ENCODE peak calls at places on chromosomes 5 and 9, in eight cellular contexts. One of them, this sample, is unnamed.

GRCh38 chr5:88021141-88021540 is 247.5 kb downstream of the TMEM161B start:
- DNase-seq in astrocyte of the spinal cord: no peak
- DNase-seq in adrenal gland: no peak
- DNase-seq in cardiac fibroblast: no peak
- DNase-seq in AG10803: no peak
- DNase-seq in choroid plexus epithelial cell: no peak
- DNase-seq in AG04450: no peak
- DNase-seq in kidney epithelial cell: no peak
- DNase-seq in this sample: no peak

GRCh38 chr5:100595152-100595811 is 60.1 kb downstream of the FAM174A start:
- DNase-seq in astrocyte of the spinal cord: peak
- DNase-seq in adrenal gland: no peak
- DNase-seq in cardiac fibroblast: peak
- DNase-seq in AG10803: peak
- DNase-seq in choroid plexus epithelial cell: peak
- DNase-seq in AG04450: peak
- DNase-seq in kidney epithelial cell: peak
- DNase-seq in this sample: peak

GRCh38 chr9:121675969-121676822 is 24.8 kb downstream of the DAB2IP start:
- DNase-seq in astrocyte of the spinal cord: no peak
- DNase-seq in adrenal gland: no peak
- DNase-seq in cardiac fibroblast: no peak
- DNase-seq in AG10803: no peak
- DNase-seq in choroid plexus epithelial cell: peak
- DNase-seq in AG04450: no peak
- DNase-seq in kidney epithelial cell: no peak
- DNase-seq in this sample: no peak

GRCh38 chr5:59685806-59686205 is 207.7 kb downstream of the PDE4D start:
- DNase-seq in astrocyte of the spinal cord: peak
- DNase-seq in adrenal gland: no peak
- DNase-seq in cardiac fibroblast: peak
- DNase-seq in AG10803: peak
- DNase-seq in choroid plexus epithelial cell: peak
- DNase-seq in AG04450: no peak
- DNase-seq in kidney epithelial cell: no peak
- DNase-seq in this sample: no peak

GRCh38 chr5:148267972-148268371 is 622 bp upstream of the SPINK13 start:
- DNase-seq in astrocyte of the spinal cord: no peak
- DNase-seq in adrenal gland: no peak
- DNase-seq in cardiac fibroblast: no peak
- DNase-seq in AG10803: no peak
- DNase-seq in choroid plexus epithelial cell: no peak
- DNase-seq in AG04450: no peak
- DNase-seq in kidney epithelial cell: peak
- DNase-seq in this sample: no peak

GRCh38 chr5:58886315-58887207 is 303.7 kb downstream of the RAB3C start:
- DNase-seq in astrocyte of the spinal cord: peak
- DNase-seq in adrenal gland: peak
- DNase-seq in cardiac fibroblast: peak
- DNase-seq in AG10803: peak
- DNase-seq in choroid plexus epithelial cell: peak
- DNase-seq in AG04450: peak
- DNase-seq in kidney epithelial cell: peak
- DNase-seq in this sample: peak

GRCh38 chr5:90477073-90477472 is 2.4 kb downstream of the POLR3G start:
- DNase-seq in astrocyte of the spinal cord: peak
- DNase-seq in adrenal gland: no peak
- DNase-seq in cardiac fibroblast: no peak
- DNase-seq in AG10803: no peak
- DNase-seq in choroid plexus epithelial cell: peak
- DNase-seq in AG04450: no peak
- DNase-seq in kidney epithelial cell: no peak
- DNase-seq in this sample: no peak

GRCh38 chr5:72171667-72172066 is 64.4 kb downstream of the MAP1B start:
- DNase-seq in astrocyte of the spinal cord: no peak
- DNase-seq in adrenal gland: no peak
- DNase-seq in cardiac fibroblast: peak
- DNase-seq in AG10803: no peak
- DNase-seq in choroid plexus epithelial cell: no peak
- DNase-seq in AG04450: no peak
- DNase-seq in kidney epithelial cell: no peak
- DNase-seq in this sample: no peak

GRCh38 chr5:102629827-102630605 is 125.1 kb upstream of the PAM start:
- DNase-seq in astrocyte of the spinal cord: no peak
- DNase-seq in adrenal gland: no peak
- DNase-seq in cardiac fibroblast: no peak
- DNase-seq in AG10803: no peak
- DNase-seq in choroid plexus epithelial cell: no peak
- DNase-seq in AG04450: no peak
- DNase-seq in kidney epithelial cell: no peak
- DNase-seq in this sample: no peak

GRCh38 chr9:95373069-95373681 is 55.7 kb upstream of the FANCC start:
- DNase-seq in astrocyte of the spinal cord: no peak
- DNase-seq in adrenal gland: no peak
- DNase-seq in cardiac fibroblast: no peak
- DNase-seq in AG10803: no peak
- DNase-seq in choroid plexus epithelial cell: no peak
- DNase-seq in AG04450: no peak
- DNase-seq in kidney epithelial cell: peak
- DNase-seq in this sample: no peak

GRCh38 chr5:42570946-42571625 is 147.8 kb downstream of the GHR start:
- DNase-seq in astrocyte of the spinal cord: peak
- DNase-seq in adrenal gland: no peak
- DNase-seq in cardiac fibroblast: peak
- DNase-seq in AG10803: peak
- DNase-seq in choroid plexus epithelial cell: peak
- DNase-seq in AG04450: no peak
- DNase-seq in kidney epithelial cell: no peak
- DNase-seq in this sample: no peak

GRCh38 chr9:92402359-92402758 is 2.0 kb downstream of the OGN start:
- DNase-seq in astrocyte of the spinal cord: no peak
- DNase-seq in adrenal gland: no peak
- DNase-seq in cardiac fibroblast: no peak
- DNase-seq in AG10803: no peak
- DNase-seq in choroid plexus epithelial cell: no peak
- DNase-seq in AG04450: no peak
- DNase-seq in kidney epithelial cell: no peak
- DNase-seq in this sample: no peak

GRCh38 chr9:87213948-87214347 is 266.6 kb upstream of the GAS1 start:
- DNase-seq in astrocyte of the spinal cord: no peak
- DNase-seq in adrenal gland: no peak
- DNase-seq in cardiac fibroblast: peak
- DNase-seq in AG10803: peak
- DNase-seq in choroid plexus epithelial cell: peak
- DNase-seq in AG04450: no peak
- DNase-seq in kidney epithelial cell: no peak
- DNase-seq in this sample: no peak

GRCh38 chr5:74851684-74852353 is 14.4 kb downstream of the FAM169A start:
- DNase-seq in astrocyte of the spinal cord: peak
- DNase-seq in adrenal gland: no peak
- DNase-seq in cardiac fibroblast: peak
- DNase-seq in AG10803: peak
- DNase-seq in choroid plexus epithelial cell: peak
- DNase-seq in AG04450: no peak
- DNase-seq in kidney epithelial cell: no peak
- DNase-seq in this sample: peak

GRCh38 chr5:102811962-102812361 is 56.9 kb downstream of the PAM start:
- DNase-seq in astrocyte of the spinal cord: peak
- DNase-seq in adrenal gland: no peak
- DNase-seq in cardiac fibroblast: peak
- DNase-seq in AG10803: peak
- DNase-seq in choroid plexus epithelial cell: peak
- DNase-seq in AG04450: no peak
- DNase-seq in kidney epithelial cell: no peak
- DNase-seq in this sample: peak

GRCh38 chr5:69167488-69167845 is 517 bp downstream of the CCNB1 start:
- DNase-seq in astrocyte of the spinal cord: peak
- DNase-seq in adrenal gland: no peak
- DNase-seq in cardiac fibroblast: peak
- DNase-seq in AG10803: no peak
- DNase-seq in choroid plexus epithelial cell: peak
- DNase-seq in AG04450: no peak
- DNase-seq in kidney epithelial cell: no peak
- DNase-seq in this sample: no peak

GRCh38 chr9:92097997-92098482 is 17.2 kb downstream of the SPTLC1 start:
- DNase-seq in astrocyte of the spinal cord: peak
- DNase-seq in adrenal gland: peak
- DNase-seq in cardiac fibroblast: peak
- DNase-seq in AG10803: peak
- DNase-seq in choroid plexus epithelial cell: peak
- DNase-seq in AG04450: no peak
- DNase-seq in kidney epithelial cell: peak
- DNase-seq in this sample: peak

DNA sequence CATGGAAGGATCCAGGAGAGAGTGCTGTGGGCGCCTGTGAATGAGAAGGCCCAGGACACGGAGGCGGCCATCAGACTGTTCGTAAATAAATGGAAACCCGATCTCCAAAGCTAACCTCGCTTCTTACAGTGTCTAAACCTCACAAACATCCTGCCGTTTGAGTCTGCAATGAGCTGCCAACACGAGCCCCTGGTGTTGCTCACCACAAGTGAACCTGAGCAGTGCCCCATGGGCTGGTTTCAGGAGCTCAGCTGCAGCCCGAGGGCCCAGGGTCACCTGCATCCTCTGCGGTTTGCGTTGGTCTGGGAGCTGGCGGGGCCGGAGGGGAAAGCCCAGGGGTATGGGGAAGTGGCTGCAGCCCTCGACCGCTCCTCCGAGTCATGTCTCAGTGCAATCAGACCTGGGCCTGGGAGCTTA is 57.9 kb upstream of the RXRA start:
- DNase-seq in astrocyte of the spinal cord: no peak
- DNase-seq in adrenal gland: no peak
- DNase-seq in cardiac fibroblast: no peak
- DNase-seq in AG10803: no peak
- DNase-seq in choroid plexus epithelial cell: peak
- DNase-seq in AG04450: no peak
- DNase-seq in kidney epithelial cell: no peak
- DNase-seq in this sample: no peak
- TF ChIP-seq CTCF in astrocyte of the spinal cord: no peak
- TF ChIP-seq CTCF in adrenal gland: no peak
- TF ChIP-seq CTCF in cardiac fibroblast: no peak
- TF ChIP-seq CTCF in AG10803: no peak
- TF ChIP-seq CTCF in choroid plexus epithelial cell: no peak
- TF ChIP-seq CTCF in AG04450: no peak
- TF ChIP-seq CTCF in kidney epithelial cell: no peak
- TF ChIP-seq CTCF in this sample: no peak

DNA sequence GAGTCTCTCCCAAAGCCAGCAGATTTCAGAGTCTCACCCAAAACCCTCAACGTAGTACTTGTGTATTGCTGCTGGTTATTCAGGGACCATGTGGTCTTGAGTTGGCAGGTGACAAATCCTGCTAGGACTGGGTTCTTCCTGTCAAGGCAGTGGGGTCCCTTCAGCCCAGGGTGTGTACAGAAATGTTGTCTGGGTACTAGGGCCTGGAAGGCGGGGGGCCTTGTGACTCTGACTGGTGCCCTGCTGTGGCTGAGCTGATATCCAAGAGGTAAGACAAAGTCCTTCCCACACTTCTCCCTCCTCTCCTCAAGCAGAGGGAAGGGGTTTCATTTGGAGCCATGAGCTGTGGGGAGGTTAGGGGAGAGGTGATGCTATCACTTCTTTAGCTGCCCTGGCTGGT is 58.8 kb downstream of the GABRA6 start:
- DNase-seq in astrocyte of the spinal cord: no peak
- DNase-seq in adrenal gland: no peak
- DNase-seq in cardiac fibroblast: no peak
- DNase-seq in AG10803: no peak
- DNase-seq in choroid plexus epithelial cell: no peak
- DNase-seq in AG04450: no peak
- DNase-seq in kidney epithelial cell: no peak
- DNase-seq in this sample: no peak
- H3K4me3 ChIP-seq in astrocyte of the spinal cord: no peak
- H3K4me3 ChIP-seq in adrenal gland: no peak
- H3K4me3 ChIP-seq in cardiac fibroblast: no peak
- H3K4me3 ChIP-seq in AG10803: no peak
- H3K4me3 ChIP-seq in choroid plexus epithelial cell: no peak
- H3K4me3 ChIP-seq in AG04450: no peak
- H3K4me3 ChIP-seq in kidney epithelial cell: no peak
- H3K4me3 ChIP-seq in this sample: no peak

DNA sequence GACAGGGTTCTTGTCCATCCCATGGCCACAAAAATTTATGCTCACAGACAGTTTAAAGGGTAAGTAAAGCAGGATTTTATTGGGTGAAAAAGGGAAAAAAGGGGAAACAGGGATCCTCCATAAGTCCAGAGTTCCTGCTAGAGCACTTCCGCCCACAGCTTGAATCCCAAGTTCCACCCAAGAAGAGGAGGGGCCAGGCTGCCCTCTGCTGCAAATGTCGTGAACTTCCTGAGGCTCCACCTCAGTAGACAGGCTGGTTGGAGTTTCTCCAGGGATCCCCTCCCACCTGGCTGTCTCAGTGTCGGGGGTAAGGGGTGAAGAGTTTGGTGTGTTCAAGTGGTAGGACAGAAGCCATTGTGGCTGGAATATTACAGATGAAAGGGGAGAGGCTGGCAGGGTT is 275.0 kb upstream of the SGCD start:
- DNase-seq in astrocyte of the spinal cord: no peak
- DNase-seq in adrenal gland: no peak
- DNase-seq in cardiac fibroblast: no peak
- DNase-seq in AG10803: no peak
- DNase-seq in choroid plexus epithelial cell: no peak
- DNase-seq in AG04450: no peak
- DNase-seq in kidney epithelial cell: no peak
- DNase-seq in this sample: no peak
- TF ChIP-seq CTCF in astrocyte of the spinal cord: no peak
- TF ChIP-seq CTCF in adrenal gland: no peak
- TF ChIP-seq CTCF in cardiac fibroblast: no peak
- TF ChIP-seq CTCF in AG10803: no peak
- TF ChIP-seq CTCF in choroid plexus epithelial cell: no peak
- TF ChIP-seq CTCF in AG04450: no peak
- TF ChIP-seq CTCF in kidney epithelial cell: no peak
- TF ChIP-seq CTCF in this sample: no peak

DNA sequence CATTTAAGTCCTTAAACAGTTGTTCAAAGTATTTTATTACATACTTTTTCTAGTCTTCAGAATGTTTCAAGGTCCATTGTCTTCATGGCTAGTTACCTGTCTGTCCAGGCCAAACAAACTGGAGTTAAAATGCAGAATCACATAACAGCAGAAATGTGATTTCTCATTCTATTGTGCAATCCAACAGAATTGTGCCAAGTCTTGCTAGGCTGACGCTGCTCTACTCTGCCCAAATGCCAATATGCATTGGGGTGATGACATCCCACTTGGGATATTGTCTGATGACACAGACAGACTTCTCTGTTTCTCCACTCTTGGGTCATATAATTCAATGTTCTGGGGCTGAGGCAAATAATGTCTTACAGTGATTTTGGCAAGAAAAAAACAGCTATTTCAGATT is 5.2 kb upstream of the SLC22A5 start:
- DNase-seq in astrocyte of the spinal cord: peak
- DNase-seq in adrenal gland: peak
- DNase-seq in cardiac fibroblast: peak
- DNase-seq in AG10803: peak
- DNase-seq in choroid plexus epithelial cell: peak
- DNase-seq in AG04450: no peak
- DNase-seq in kidney epithelial cell: no peak
- DNase-seq in this sample: peak
- H3K4me3 ChIP-seq in astrocyte of the spinal cord: no peak
- H3K4me3 ChIP-seq in adrenal gland: no peak
- H3K4me3 ChIP-seq in cardiac fibroblast: no peak
- H3K4me3 ChIP-seq in AG10803: no peak
- H3K4me3 ChIP-seq in choroid plexus epithelial cell: no peak
- H3K4me3 ChIP-seq in AG04450: no peak
- H3K4me3 ChIP-seq in kidney epithelial cell: no peak
- H3K4me3 ChIP-seq in this sample: no peak

This sample was measured in fibroblast of the aortic adventitia.